ENCODE peak calls at places on chromosomes 5 and 9, in seven cellular contexts. E is stomach, Q is neural progenitor cell, C is heart left ventricle, T is heart right ventricle, Y is adrenal gland, M is GM12878. X is an unnamed sample. For H3K4me1, the result is how much of the 10 kb centered on the place peaks cover.

GRCh38 chr9:30732060-30732459 is 1652.4 kb upstream of the ACO1 start:
- DNase-seq in E (no peak), Q (peak), C (no peak), T (no peak), Y (no peak), M (no peak), X (no peak)

GRCh38 chr9:99085949-99086948 is 18.7 kb upstream of the TGFBR1 start:
- DNase-seq in E (no peak), Q (no peak), C (no peak), T (no peak), Y (peak), M (no peak), X (no peak)

GRCh38 chr9:91047993-91048607 is 246.5 kb downstream of the SYK start:
- DNase-seq in E (no peak), Q (no peak), C (no peak), T (no peak), Y (no peak), M (no peak), X (no peak)

GRCh38 chr5:14983666-14984441 is 112.3 kb upstream of the ANKH start:
- DNase-seq in E (no peak), Q (no peak), C (no peak), T (no peak), Y (no peak), M (no peak), X (no peak)

GRCh38 chr5:79499640-79500273 is 14.2 kb downstream of the HOMER1 start:
- DNase-seq in E (no peak), Q (no peak), C (no peak), T (no peak), Y (no peak), M (no peak), X (no peak)

GRCh38 chr5:6766558-6767191 is 53.4 kb downstream of the TENT4A start:
- DNase-seq in E (peak), Q (no peak), C (peak), T (peak), Y (peak), M (no peak), X (peak)

GRCh38 chr9:130714586-130715110 is 21.1 kb downstream of the EXOSC2 start:
- DNase-seq in E (no peak), Q (no peak), C (no peak), T (no peak), Y (no peak), M (no peak), X (no peak)

GRCh38 chr5:40401281-40401680 is 278.4 kb upstream of the PTGER4 start:
- DNase-seq in E (no peak), Q (no peak), C (no peak), T (no peak), Y (no peak), M (no peak), X (no peak)

GRCh38 chr5:122312670-122312988 is 592 bp downstream of the SNCAIP start:
- DNase-seq in E (no peak), Q (peak), C (peak), T (no peak), Y (peak), M (no peak), X (no peak)

GRCh38 chr9:125913551-125913950 is 166.4 kb downstream of the PBX3 start:
- DNase-seq in E (no peak), Q (no peak), C (no peak), T (no peak), Y (no peak), M (no peak), X (no peak)

GRCh38 chr9:93517331-93517730 is 59.1 kb upstream of the PHF2 start:
- DNase-seq in E (no peak), Q (no peak), C (no peak), T (no peak), Y (no peak), M (no peak), X (no peak)

GRCh38 chr5:67214036-67214435 is 17.4 kb upstream of the CD180 start:
- DNase-seq in E (no peak), Q (no peak), C (no peak), T (no peak), Y (no peak), M (no peak), X (no peak)

GRCh38 chr5:127988149-127988755 is 95.3 kb upstream of the SLC12A2 start:
- DNase-seq in E (no peak), Q (no peak), C (no peak), T (no peak), Y (no peak), M (no peak), X (no peak)

GRCh38 chr5:61631438-61631941 is 299.4 kb downstream of the ZSWIM6 start:
- DNase-seq in E (no peak), Q (peak), C (peak), T (peak), Y (peak), M (no peak), X (peak)

GRCh38 chr5:32312194-32312681 is 501 bp downstream of the MTMR12 start:
- DNase-seq in E (peak), Q (peak), C (peak), T (peak), Y (peak), M (no peak), X (peak)

GRCh38 chr9:128912270-128912853 is 8.4 kb upstream of the PHYHD1 start:
- DNase-seq in E (no peak), Q (peak), C (no peak), T (no peak), Y (no peak), M (no peak), X (peak)

GRCh38 chr9:128913048-128913900 is 7.5 kb upstream of the PHYHD1 start:
- DNase-seq in E (no peak), Q (no peak), C (no peak), T (no peak), Y (no peak), M (no peak), X (peak)

GRCh38 chr9:128909859-128910258 is 10.9 kb upstream of the PHYHD1 start:
- DNase-seq in E (no peak), Q (no peak), C (no peak), T (no peak), Y (no peak), M (no peak), X (no peak)

GRCh38 chr9:128911529-128912035 is 9.2 kb upstream of the PHYHD1 start:
- DNase-seq in E (no peak), Q (no peak), C (peak), T (peak), Y (peak), M (no peak), X (peak)

DNA sequence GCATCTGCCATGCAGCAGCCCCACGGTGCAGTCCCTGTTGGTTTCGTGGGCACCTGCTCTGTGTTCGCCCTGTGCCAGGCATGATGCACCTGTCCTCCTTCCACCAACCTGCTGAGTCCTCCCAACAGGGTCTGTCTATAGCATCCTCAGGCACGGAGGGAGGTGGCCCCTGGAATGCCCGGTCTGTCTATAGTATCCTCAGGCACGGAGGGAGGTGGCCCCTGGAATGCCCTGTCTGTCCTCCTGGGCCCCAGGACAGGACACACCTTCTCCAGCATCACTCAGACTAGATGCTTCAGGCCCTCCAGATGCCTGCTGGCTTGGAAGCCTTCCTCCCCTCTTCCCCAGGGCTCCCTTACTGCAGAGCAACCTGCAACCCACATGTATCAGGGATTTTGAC is 9.9 kb upstream of the PHYHD1 start:
- DNase-seq in E (no peak), Q (no peak), C (no peak), T (no peak), Y (no peak), M (no peak), X (peak)
- H3K4me1 ChIP-seq in E (under half), Q (under half), C (half or more), T (half or more), Y (under half), M (under half), X (half or more)

GRCh38 chr5:132384506-132384905 is 15.0 kb downstream of the SLC22A5 start:
- DNase-seq in E (peak), Q (no peak), C (no peak), T (no peak), Y (no peak), M (no peak), X (no peak)

GRCh38 chr5:132387649-132388117 is 18.2 kb downstream of the SLC22A5 start:
- DNase-seq in E (peak), Q (no peak), C (no peak), T (peak), Y (peak), M (no peak), X (peak)

GRCh38 chr5:132383984-132384383 is 14.5 kb downstream of the SLC22A5 start:
- DNase-seq in E (no peak), Q (no peak), C (no peak), T (no peak), Y (no peak), M (no peak), X (no peak)

GRCh38 chr5:132386644-132387286 is 17.3 kb downstream of the SLC22A5 start:
- DNase-seq in E (peak), Q (peak), C (peak), T (peak), Y (peak), M (peak), X (peak)

DNA sequence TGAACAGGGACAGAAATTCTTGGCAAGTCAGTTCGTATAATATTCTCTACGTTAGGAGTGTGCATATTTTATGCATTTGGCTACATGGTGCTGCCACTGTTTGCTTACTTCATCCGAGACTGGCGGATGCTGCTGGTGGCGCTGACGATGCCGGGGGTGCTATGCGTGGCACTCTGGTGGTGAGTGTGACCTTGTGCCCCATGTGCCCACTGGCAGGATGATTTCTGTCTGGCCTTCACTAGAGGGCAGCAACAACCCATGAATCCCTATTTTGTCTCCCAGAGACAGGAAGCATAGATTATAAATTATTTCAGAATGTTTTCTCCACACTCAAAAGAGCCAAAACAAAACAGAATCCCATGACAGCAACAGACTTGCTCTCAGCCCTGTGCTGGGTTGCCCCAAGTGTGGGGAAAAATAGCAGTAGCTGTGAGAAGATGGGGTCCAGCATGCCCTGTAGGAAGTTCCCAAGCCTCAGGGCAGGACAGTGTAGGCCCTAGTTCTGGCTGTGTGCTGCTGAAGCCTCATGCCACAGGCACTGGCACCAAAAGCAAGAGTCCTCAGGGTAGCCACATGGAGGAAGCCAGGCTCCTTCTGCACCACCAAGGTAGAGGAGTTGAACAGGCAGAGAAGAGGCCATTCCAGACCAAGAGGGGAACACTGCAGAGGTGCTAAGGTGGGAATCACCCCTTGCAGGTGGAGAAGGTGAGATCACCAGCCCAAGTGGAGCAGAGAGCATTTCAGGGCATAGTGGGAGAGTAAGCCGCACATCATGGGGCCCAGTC is 16.0 kb downstream of the SLC22A5 start:
- DNase-seq in E (peak), Q (peak), C (no peak), T (no peak), Y (peak), M (peak), X (no peak)
- H3K4me1 ChIP-seq in E (half or more), Q (under half), C (under half), T (half or more), Y (under half), M (under half), X (half or more)

DNA sequence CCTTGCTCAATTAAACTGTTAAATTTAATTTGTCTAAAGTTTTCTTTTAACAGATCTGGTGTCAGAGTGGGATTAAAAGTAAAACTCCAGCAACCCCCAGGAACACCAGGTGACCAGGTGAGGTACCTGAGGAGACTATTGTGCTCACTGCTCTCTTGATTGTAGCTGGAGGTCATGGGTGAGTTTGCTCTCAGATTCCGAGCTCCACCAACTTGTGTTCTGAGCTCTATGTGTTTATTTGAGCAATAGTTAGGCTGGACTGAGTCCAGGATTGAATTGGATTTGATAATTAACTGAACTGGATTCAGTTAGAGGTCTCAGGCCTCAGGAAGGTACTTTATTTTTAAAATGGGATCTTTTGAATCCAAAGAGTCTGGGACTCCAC is 17.9 kb upstream of the SCGB3A2 start:
- DNase-seq in E (peak), Q (no peak), C (no peak), T (no peak), Y (no peak), M (no peak), X (no peak)
- H3K4me1 ChIP-seq in E (under half), Q (under half), C (under half), T (under half), Y (under half), M (under half), X (under half)

DNA sequence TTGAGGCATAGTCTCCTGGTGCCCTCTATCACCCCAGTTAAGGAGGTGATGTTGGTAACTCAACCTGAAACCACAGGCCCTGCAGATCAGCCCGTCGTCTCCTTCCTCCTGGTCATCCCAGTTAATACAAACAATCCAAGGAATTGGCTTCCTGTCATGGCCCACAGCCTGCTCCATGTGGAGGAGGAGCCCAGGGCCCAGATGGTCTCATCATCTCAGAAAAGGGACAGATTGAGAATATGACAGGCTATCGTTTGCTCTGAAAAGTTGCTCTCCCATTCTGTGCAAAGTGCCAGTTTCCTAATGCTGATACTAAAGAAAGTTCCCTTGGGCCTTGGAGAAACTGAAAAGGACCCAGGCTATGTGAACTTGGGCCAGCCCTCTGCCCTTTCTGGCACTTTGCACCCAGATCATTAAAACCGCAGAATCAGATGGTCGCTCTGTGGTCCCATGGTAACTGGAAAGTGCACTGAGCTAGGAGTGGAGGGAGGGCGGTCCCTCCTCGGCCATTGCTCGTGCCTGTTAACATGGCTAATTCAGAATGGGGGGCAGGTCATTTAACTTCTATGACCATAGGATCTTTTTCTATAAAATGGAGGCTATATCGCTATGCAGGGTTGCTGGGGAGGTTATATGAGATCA is 685 bp upstream of the SPAAR start:
- DNase-seq in E (no peak), Q (no peak), C (no peak), T (peak), Y (peak), M (no peak), X (no peak)
- H3K4me1 ChIP-seq in E (half or more), Q (under half), C (half or more), T (half or more), Y (under half), M (under half), X (half or more)

GRCh38 chr5:42638972-42639371 is 117.6 kb upstream of the CCDC152 start:
- DNase-seq in E (no peak), Q (no peak), C (no peak), T (no peak), Y (no peak), M (no peak), X (no peak)

GRCh38 chr5:42640835-42641234 is 115.8 kb upstream of the CCDC152 start:
- DNase-seq in E (no peak), Q (no peak), C (no peak), T (no peak), Y (no peak), M (no peak), X (no peak)

GRCh38 chr5:42642006-42642405 is 114.6 kb upstream of the CCDC152 start:
- DNase-seq in E (no peak), Q (no peak), C (no peak), T (no peak), Y (no peak), M (no peak), X (no peak)

GRCh38 chr5:42645138-42645537 is 111.5 kb upstream of the CCDC152 start:
- DNase-seq in E (no peak), Q (no peak), C (no peak), T (no peak), Y (no peak), M (no peak), X (no peak)

GRCh38 chr5:42641321-42642005 is 115.2 kb upstream of the CCDC152 start:
- DNase-seq in E (no peak), Q (no peak), C (no peak), T (no peak), Y (no peak), M (no peak), X (no peak)
- H3K4me1 ChIP-seq in E (under half), Q (under half), C (under half), T (under half), Y (under half), M (under half), X (under half)

GRCh38 chr5:133035224-133035623 is 8.9 kb upstream of the ZCCHC10 start:
- DNase-seq in E (no peak), Q (no peak), C (no peak), T (no peak), Y (no peak), M (no peak), X (no peak)

GRCh38 chr5:133034064-133034463 is 7.7 kb upstream of the ZCCHC10 start:
- DNase-seq in E (no peak), Q (no peak), C (no peak), T (no peak), Y (no peak), M (no peak), X (no peak)

GRCh38 chr5:133029321-133029720 is 3.0 kb upstream of the ZCCHC10 start:
- DNase-seq in E (no peak), Q (no peak), C (no peak), T (no peak), Y (no peak), M (no peak), X (no peak)

GRCh38 chr5:133030343-133031005 is 4.1 kb upstream of the ZCCHC10 start:
- DNase-seq in E (no peak), Q (no peak), C (no peak), T (no peak), Y (no peak), M (no peak), X (no peak)

DNA sequence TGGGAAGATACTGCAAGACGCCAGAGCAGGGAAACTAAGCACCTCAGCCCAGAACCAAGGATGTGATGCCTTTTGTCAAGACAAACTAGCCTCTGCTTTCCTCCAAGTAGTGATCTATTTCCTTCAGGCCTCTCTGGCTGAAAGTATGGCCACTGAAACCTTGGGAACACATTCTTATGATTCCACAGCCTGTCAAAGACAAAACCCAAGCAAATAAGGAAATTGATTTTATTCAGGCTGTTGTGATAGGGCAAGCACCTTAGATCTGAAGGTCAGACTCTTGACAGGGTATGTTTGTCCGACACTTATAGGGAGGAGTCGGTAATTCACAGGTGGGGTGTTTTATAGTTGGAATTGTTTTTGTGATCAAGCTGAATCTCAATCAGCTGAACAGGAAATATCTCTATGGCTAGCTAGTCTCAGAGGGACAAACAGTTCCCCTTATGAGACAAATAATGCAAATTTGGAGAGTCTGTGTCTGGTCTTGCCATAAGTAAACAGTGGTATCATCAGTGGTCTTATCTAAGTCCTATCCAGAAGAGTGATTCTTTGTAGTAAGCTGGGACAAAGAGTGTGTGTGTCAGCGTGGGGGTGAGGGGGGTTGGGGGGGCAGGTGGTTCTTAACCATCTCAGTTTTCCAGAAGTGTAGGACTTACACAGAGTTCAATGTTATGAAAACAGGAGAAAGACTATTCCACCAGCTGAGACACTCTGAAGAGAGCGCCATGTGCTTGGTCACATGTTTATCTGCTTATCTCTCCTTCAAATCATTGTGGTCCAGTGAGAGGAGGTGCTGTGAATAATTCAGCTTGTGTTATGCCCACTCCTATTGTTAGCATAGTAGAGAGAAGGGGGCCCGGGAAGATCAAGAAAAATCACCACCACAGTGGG is 6.7 kb upstream of the ZCCHC10 start:
- DNase-seq in E (no peak), Q (no peak), C (no peak), T (no peak), Y (no peak), M (no peak), X (no peak)
- H3K4me1 ChIP-seq in E (under half), Q (under half), C (under half), T (under half), Y (under half), M (under half), X (under half)

X was measured in lower lobe of right lung.